ENCODE peak calls at places on chromosomes 7 and 10, in four cellular contexts. One of them, this sample, is unnamed.

GRCh38 chr7:3589756-3590155 is 288.7 kb downstream of the SDK1 start:
- DNase-seq in Caco-2: no peak
- DNase-seq in stimulated activated CD4-positive, alpha-beta T cell treated with anti-CD3 and anti-CD28 coated beads, Interleukin-1b, Interleukin-23, amount 100 ng/mL, for 4 hours: no peak
- DNase-seq in AG20443: no peak
- DNase-seq in this sample: no peak

GRCh38 chr7:665751-666453 is 60.6 kb upstream of the DNAAF5 start:
- DNase-seq in Caco-2: no peak
- DNase-seq in stimulated activated CD4-positive, alpha-beta T cell treated with anti-CD3 and anti-CD28 coated beads, Interleukin-1b, Interleukin-23, amount 100 ng/mL, for 4 hours: no peak
- DNase-seq in AG20443: peak
- DNase-seq in this sample: no peak

GRCh38 chr10:132448248-132448731 is 51.3 kb downstream of the PWWP2B start:
- DNase-seq in Caco-2: peak
- DNase-seq in stimulated activated CD4-positive, alpha-beta T cell treated with anti-CD3 and anti-CD28 coated beads, Interleukin-1b, Interleukin-23, amount 100 ng/mL, for 4 hours: peak
- DNase-seq in AG20443: peak
- DNase-seq in this sample: peak

GRCh38 chr10:121450247-121450646 is 148.0 kb downstream of the FGFR2 start:
- DNase-seq in Caco-2: no peak
- DNase-seq in stimulated activated CD4-positive, alpha-beta T cell treated with anti-CD3 and anti-CD28 coated beads, Interleukin-1b, Interleukin-23, amount 100 ng/mL, for 4 hours: no peak
- DNase-seq in AG20443: no peak
- DNase-seq in this sample: no peak

GRCh38 chr10:114571316-114571999 is 86.6 kb downstream of the ABLIM1 start:
- DNase-seq in Caco-2: no peak
- DNase-seq in stimulated activated CD4-positive, alpha-beta T cell treated with anti-CD3 and anti-CD28 coated beads, Interleukin-1b, Interleukin-23, amount 100 ng/mL, for 4 hours: no peak
- DNase-seq in AG20443: no peak
- DNase-seq in this sample: no peak

GRCh38 chr10:71344916-71345557 is 26.0 kb downstream of the SLC29A3 start:
- DNase-seq in Caco-2: no peak
- DNase-seq in stimulated activated CD4-positive, alpha-beta T cell treated with anti-CD3 and anti-CD28 coated beads, Interleukin-1b, Interleukin-23, amount 100 ng/mL, for 4 hours: no peak
- DNase-seq in AG20443: no peak
- DNase-seq in this sample: no peak

GRCh38 chr7:134875867-134876266 is 96.4 kb downstream of the CALD1 start:
- DNase-seq in Caco-2: no peak
- DNase-seq in stimulated activated CD4-positive, alpha-beta T cell treated with anti-CD3 and anti-CD28 coated beads, Interleukin-1b, Interleukin-23, amount 100 ng/mL, for 4 hours: no peak
- DNase-seq in AG20443: peak
- DNase-seq in this sample: no peak

GRCh38 chr10:91367127-91367531 is 43.0 kb upstream of the HECTD2 start:
- DNase-seq in Caco-2: no peak
- DNase-seq in stimulated activated CD4-positive, alpha-beta T cell treated with anti-CD3 and anti-CD28 coated beads, Interleukin-1b, Interleukin-23, amount 100 ng/mL, for 4 hours: no peak
- DNase-seq in AG20443: no peak
- DNase-seq in this sample: no peak

GRCh38 chr7:31788445-31788844 is 101.4 kb downstream of the PPP1R17 start:
- DNase-seq in Caco-2: no peak
- DNase-seq in stimulated activated CD4-positive, alpha-beta T cell treated with anti-CD3 and anti-CD28 coated beads, Interleukin-1b, Interleukin-23, amount 100 ng/mL, for 4 hours: no peak
- DNase-seq in AG20443: no peak
- DNase-seq in this sample: no peak